ENCODE peak calls at places on chromosomes 3 and 15, in seven cellular contexts. One of them, this sample, is unnamed.

GRCh38 chr3:124766113-124767095 is 36.2 kb downstream of the UMPS start:
- DNase-seq in WTC11: no peak
- DNase-seq in HCT116: no peak
- DNase-seq in HepG2: no peak
- DNase-seq in H1: no peak
- DNase-seq in GM12878: no peak
- DNase-seq in K562: no peak
- DNase-seq in this sample: no peak

GRCh38 chr3:184643442-184643841 is 68.4 kb downstream of the MAGEF1 start:
- DNase-seq in WTC11: no peak
- DNase-seq in HCT116: no peak
- DNase-seq in HepG2: no peak
- DNase-seq in H1: no peak
- DNase-seq in GM12878: no peak
- DNase-seq in K562: peak
- DNase-seq in this sample: no peak

GRCh38 chr3:54841461-54841860 is 86.4 kb downstream of the LRTM1 start:
- DNase-seq in WTC11: no peak
- DNase-seq in HCT116: no peak
- DNase-seq in HepG2: no peak
- DNase-seq in H1: no peak
- DNase-seq in GM12878: no peak
- DNase-seq in K562: no peak
- DNase-seq in this sample: no peak

GRCh38 chr3:126618021-126618420 is 36.9 kb downstream of the TXNRD3 start:
- DNase-seq in WTC11: no peak
- DNase-seq in HCT116: no peak
- DNase-seq in HepG2: no peak
- DNase-seq in H1: no peak
- DNase-seq in GM12878: no peak
- DNase-seq in K562: no peak
- DNase-seq in this sample: no peak

GRCh38 chr3:16070707-16071106 is 103.8 kb upstream of the GALNT15 start:
- DNase-seq in WTC11: no peak
- DNase-seq in HCT116: no peak
- DNase-seq in HepG2: no peak
- DNase-seq in H1: no peak
- DNase-seq in GM12878: no peak
- DNase-seq in K562: no peak
- DNase-seq in this sample: no peak

GRCh38 chr3:158847885-158848284 is 46.0 kb downstream of the MFSD1 start:
- DNase-seq in WTC11: no peak
- DNase-seq in HCT116: no peak
- DNase-seq in HepG2: no peak
- DNase-seq in H1: no peak
- DNase-seq in GM12878: no peak
- DNase-seq in K562: no peak
- DNase-seq in this sample: no peak

GRCh38 chr3:52529376-52530333 is 4.0 kb downstream of the NT5DC2 start:
- DNase-seq in WTC11: no peak
- DNase-seq in HCT116: no peak
- DNase-seq in HepG2: no peak
- DNase-seq in H1: no peak
- DNase-seq in GM12878: no peak
- DNase-seq in K562: no peak
- DNase-seq in this sample: no peak

GRCh38 chr15:75675579-75676404 is 28.1 kb downstream of the SNX33 start:
- DNase-seq in WTC11: no peak
- DNase-seq in HCT116: no peak
- DNase-seq in HepG2: no peak
- DNase-seq in H1: no peak
- DNase-seq in GM12878: no peak
- DNase-seq in K562: no peak
- DNase-seq in this sample: no peak

GRCh38 chr15:99106417-99107220 is 1.7 kb downstream of the SYNM start:
- DNase-seq in WTC11: no peak
- DNase-seq in HCT116: no peak
- DNase-seq in HepG2: no peak
- DNase-seq in H1: no peak
- DNase-seq in GM12878: no peak
- DNase-seq in K562: no peak
- DNase-seq in this sample: no peak

GRCh38 chr15:99103279-99103678 is 1.6 kb upstream of the SYNM start:
- DNase-seq in WTC11: no peak
- DNase-seq in HCT116: no peak
- DNase-seq in HepG2: no peak
- DNase-seq in H1: no peak
- DNase-seq in GM12878: no peak
- DNase-seq in K562: no peak
- DNase-seq in this sample: no peak

GRCh38 chr15:99102332-99103235 is 2.3 kb upstream of the SYNM start:
- DNase-seq in WTC11: no peak
- DNase-seq in HCT116: no peak
- DNase-seq in HepG2: no peak
- DNase-seq in H1: no peak
- DNase-seq in GM12878: no peak
- DNase-seq in K562: no peak
- DNase-seq in this sample: no peak

GRCh38 chr15:99105516-99106341 is 849 bp downstream of the SYNM start:
- DNase-seq in WTC11: peak
- DNase-seq in HCT116: no peak
- DNase-seq in HepG2: no peak
- DNase-seq in H1: peak
- DNase-seq in GM12878: no peak
- DNase-seq in K562: no peak
- DNase-seq in this sample: no peak

GRCh38 chr15:99104788-99105515 is at the start of gene SYNM:
- DNase-seq in WTC11: peak
- DNase-seq in HCT116: peak
- DNase-seq in HepG2: peak
- DNase-seq in H1: peak
- DNase-seq in GM12878: no peak
- DNase-seq in K562: peak
- DNase-seq in this sample: peak
- TF ChIP-seq SP1 in WTC11: peak
- TF ChIP-seq SP1 in HCT116: no peak
- TF ChIP-seq SP1 in HepG2: no peak
- TF ChIP-seq SP1 in H1: peak
- TF ChIP-seq SP1 in GM12878: no peak
- TF ChIP-seq SP1 in K562: no peak
- TF ChIP-seq SP1 in this sample: no peak

DNA sequence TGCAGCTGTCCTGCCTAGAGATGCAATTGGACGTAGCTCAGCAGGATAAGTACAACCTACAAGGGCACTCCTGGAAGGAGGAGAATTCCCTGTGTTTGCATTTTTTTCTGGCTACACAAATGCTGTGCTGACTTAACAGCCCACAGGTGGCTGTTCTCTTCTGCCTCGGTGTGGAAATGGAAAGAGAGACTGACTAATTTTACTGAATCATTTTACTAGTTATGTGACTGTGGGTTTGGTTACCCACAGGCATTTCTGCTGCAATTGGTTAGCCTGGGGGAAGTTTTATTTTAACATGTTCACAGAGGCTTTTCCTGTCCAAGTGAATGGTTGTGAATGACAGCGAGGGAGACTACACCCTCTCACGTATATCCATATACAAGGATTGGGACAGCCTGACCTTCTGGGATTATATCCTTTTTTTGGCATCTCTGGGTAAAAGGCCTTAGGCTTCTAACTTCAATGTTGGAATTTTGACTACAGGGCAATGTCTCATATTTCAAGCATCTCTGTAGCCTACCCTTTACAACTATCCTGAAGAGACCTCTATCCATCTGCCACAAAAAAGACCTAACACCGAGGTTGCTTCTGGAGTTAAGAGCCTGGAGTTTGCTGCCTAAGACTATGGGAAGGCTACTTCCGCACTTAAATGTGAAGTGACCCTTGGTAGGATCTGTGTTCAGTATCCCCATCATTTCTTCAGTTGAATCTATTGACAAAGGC is 67.2 kb upstream of the TP63 start:
- DNase-seq in WTC11: no peak
- DNase-seq in HCT116: no peak
- DNase-seq in HepG2: no peak
- DNase-seq in H1: no peak
- DNase-seq in GM12878: peak
- DNase-seq in K562: no peak
- DNase-seq in this sample: no peak
- TF ChIP-seq SP1 in WTC11: no peak
- TF ChIP-seq SP1 in HCT116: no peak
- TF ChIP-seq SP1 in HepG2: no peak
- TF ChIP-seq SP1 in H1: no peak
- TF ChIP-seq SP1 in GM12878: no peak
- TF ChIP-seq SP1 in K562: no peak
- TF ChIP-seq SP1 in this sample: no peak

DNA sequence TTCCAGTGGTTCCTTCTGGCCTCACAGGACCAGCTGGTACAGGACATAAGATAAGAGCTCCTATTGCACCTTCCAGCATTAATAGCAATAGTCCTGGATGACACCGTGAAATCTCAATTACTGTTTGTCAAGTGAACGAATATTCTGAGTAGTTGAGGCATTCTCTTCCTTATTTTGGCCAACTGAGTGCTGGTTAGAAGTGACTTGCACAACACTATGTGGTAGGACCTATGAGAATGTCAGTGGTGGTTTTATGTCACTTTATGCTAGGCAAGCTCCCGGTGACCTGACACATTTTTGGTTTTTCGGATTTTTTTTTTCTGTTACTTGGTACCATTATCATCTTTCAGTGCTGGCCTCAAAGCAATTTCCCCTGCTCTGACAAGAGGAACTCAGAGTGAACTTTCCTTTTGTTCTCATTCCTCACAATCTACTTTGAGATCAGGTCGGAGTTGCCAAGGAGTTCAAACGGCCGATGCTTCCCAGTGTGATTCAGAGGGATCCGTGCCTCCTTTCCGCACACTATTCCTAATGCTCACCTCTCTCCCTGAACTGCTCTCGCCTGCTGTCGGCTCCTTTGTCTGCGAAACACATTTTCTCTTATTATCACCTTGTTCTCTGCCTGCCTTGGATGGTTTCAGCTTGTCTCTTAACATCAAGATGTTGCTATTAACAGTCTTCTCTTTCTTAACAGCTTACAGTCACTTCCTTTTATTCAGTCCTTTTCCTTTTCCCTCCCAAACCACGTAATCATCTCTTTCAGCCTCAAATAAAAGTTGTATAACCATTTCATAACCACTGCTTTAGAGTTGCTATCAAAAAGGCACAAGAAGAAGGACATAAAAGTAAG is 35.8 kb downstream of the QTRT2 start:
- DNase-seq in WTC11: no peak
- DNase-seq in HCT116: no peak
- DNase-seq in HepG2: no peak
- DNase-seq in H1: no peak
- DNase-seq in GM12878: no peak
- DNase-seq in K562: no peak
- DNase-seq in this sample: no peak
- TF ChIP-seq SP1 in WTC11: no peak
- TF ChIP-seq SP1 in HCT116: no peak
- TF ChIP-seq SP1 in HepG2: no peak
- TF ChIP-seq SP1 in H1: no peak
- TF ChIP-seq SP1 in GM12878: no peak
- TF ChIP-seq SP1 in K562: no peak
- TF ChIP-seq SP1 in this sample: no peak

DNA sequence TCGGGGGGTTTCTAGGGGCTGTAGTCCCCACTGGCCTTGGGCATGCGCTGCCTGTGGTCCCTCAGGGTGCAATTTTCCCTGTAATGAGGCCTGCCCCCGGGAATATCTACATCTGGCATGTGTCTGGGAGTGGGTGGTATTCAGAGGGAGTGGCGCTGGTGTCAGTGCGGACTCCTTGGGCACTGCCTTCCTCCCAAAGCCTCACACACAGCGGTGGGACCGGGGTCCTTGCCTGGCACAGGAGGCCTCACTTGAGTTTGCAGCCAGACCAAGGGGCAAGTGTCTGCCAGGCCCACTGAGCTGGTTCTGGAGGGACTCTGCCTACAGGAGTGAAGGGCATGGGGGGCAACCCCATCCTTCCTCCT is 53.5 kb upstream of the PCSK6 start:
- DNase-seq in WTC11: no peak
- DNase-seq in HCT116: no peak
- DNase-seq in HepG2: no peak
- DNase-seq in H1: no peak
- DNase-seq in GM12878: no peak
- DNase-seq in K562: no peak
- DNase-seq in this sample: no peak
- TF ChIP-seq SP1 in WTC11: no peak
- TF ChIP-seq SP1 in HCT116: no peak
- TF ChIP-seq SP1 in HepG2: no peak
- TF ChIP-seq SP1 in H1: no peak
- TF ChIP-seq SP1 in GM12878: no peak
- TF ChIP-seq SP1 in K562: no peak
- TF ChIP-seq SP1 in this sample: no peak